ENCODE peak calls at places on chromosome 11, in seven cellular contexts. One of them, this sample, is unnamed.

GRCh38 chr11:35367491-35367890 is 51.9 kb downstream of the SLC1A2 start:
- DNase-seq in activated CD8-positive, alpha-beta T cell treated with anti-CD3 and anti-CD28 coated beads for 36 hours: no peak
- DNase-seq in A549: no peak
- DNase-seq in heart left ventricle: peak
- DNase-seq in body of pancreas: no peak
- DNase-seq in neural progenitor cell: no peak
- DNase-seq in CD4-positive, alpha-beta T cell: no peak
- DNase-seq in this sample: no peak

GRCh38 chr11:35083181-35084061 is 55.5 kb upstream of the CD44 start:
- DNase-seq in body of pancreas: peak
- DNase-seq in neural progenitor cell: peak
- DNase-seq in heart left ventricle: peak
- DNase-seq in activated CD8-positive, alpha-beta T cell treated with anti-CD3 and anti-CD28 coated beads for 36 hours: peak
- DNase-seq in CD4-positive, alpha-beta T cell: peak
- DNase-seq in A549: peak
- DNase-seq in this sample: peak

GRCh38 chr11:124115782-124116616 is 749 bp downstream of the VWA5A start:
- DNase-seq in activated CD8-positive, alpha-beta T cell treated with anti-CD3 and anti-CD28 coated beads for 36 hours: no peak
- DNase-seq in heart left ventricle: no peak
- DNase-seq in neural progenitor cell: peak
- DNase-seq in A549: no peak
- DNase-seq in CD4-positive, alpha-beta T cell: no peak
- DNase-seq in body of pancreas: peak
- DNase-seq in this sample: no peak

GRCh38 chr11:18705651-18706281 is 7.2 kb downstream of the TMEM86A start:
- DNase-seq in CD4-positive, alpha-beta T cell: no peak
- DNase-seq in body of pancreas: peak
- DNase-seq in neural progenitor cell: no peak
- DNase-seq in A549: no peak
- DNase-seq in activated CD8-positive, alpha-beta T cell treated with anti-CD3 and anti-CD28 coated beads for 36 hours: peak
- DNase-seq in heart left ventricle: peak
- DNase-seq in this sample: no peak

GRCh38 chr11:112650568-112650967 is 310.7 kb upstream of the NCAM1 start:
- DNase-seq in CD4-positive, alpha-beta T cell: no peak
- DNase-seq in body of pancreas: no peak
- DNase-seq in A549: no peak
- DNase-seq in activated CD8-positive, alpha-beta T cell treated with anti-CD3 and anti-CD28 coated beads for 36 hours: no peak
- DNase-seq in heart left ventricle: no peak
- DNase-seq in neural progenitor cell: no peak
- DNase-seq in this sample: no peak

GRCh38 chr11:82775736-82776346 is 42.2 kb upstream of the FAM181B start:
- DNase-seq in CD4-positive, alpha-beta T cell: peak
- DNase-seq in A549: peak
- DNase-seq in body of pancreas: peak
- DNase-seq in activated CD8-positive, alpha-beta T cell treated with anti-CD3 and anti-CD28 coated beads for 36 hours: peak
- DNase-seq in neural progenitor cell: peak
- DNase-seq in heart left ventricle: no peak
- DNase-seq in this sample: peak

GRCh38 chr11:1049431-1049891 is 12.9 kb upstream of the MUC6 start:
- DNase-seq in activated CD8-positive, alpha-beta T cell treated with anti-CD3 and anti-CD28 coated beads for 36 hours: no peak
- DNase-seq in A549: no peak
- DNase-seq in CD4-positive, alpha-beta T cell: no peak
- DNase-seq in neural progenitor cell: no peak
- DNase-seq in heart left ventricle: no peak
- DNase-seq in body of pancreas: peak
- DNase-seq in this sample: no peak

GRCh38 chr11:8757047-8757446 is 74.5 kb downstream of the RPL27A start:
- DNase-seq in activated CD8-positive, alpha-beta T cell treated with anti-CD3 and anti-CD28 coated beads for 36 hours: no peak
- DNase-seq in heart left ventricle: no peak
- DNase-seq in body of pancreas: no peak
- DNase-seq in neural progenitor cell: no peak
- DNase-seq in A549: no peak
- DNase-seq in CD4-positive, alpha-beta T cell: no peak
- DNase-seq in this sample: no peak

GRCh38 chr11:8658210-8658968 is 24.1 kb downstream of the TRIM66 start:
- DNase-seq in heart left ventricle: no peak
- DNase-seq in activated CD8-positive, alpha-beta T cell treated with anti-CD3 and anti-CD28 coated beads for 36 hours: no peak
- DNase-seq in CD4-positive, alpha-beta T cell: no peak
- DNase-seq in neural progenitor cell: peak
- DNase-seq in body of pancreas: no peak
- DNase-seq in A549: no peak
- DNase-seq in this sample: no peak

GRCh38 chr11:61195710-61196109 is 7.6 kb upstream of the PGA3 start:
- DNase-seq in activated CD8-positive, alpha-beta T cell treated with anti-CD3 and anti-CD28 coated beads for 36 hours: no peak
- DNase-seq in heart left ventricle: no peak
- DNase-seq in A549: no peak
- DNase-seq in body of pancreas: no peak
- DNase-seq in CD4-positive, alpha-beta T cell: no peak
- DNase-seq in neural progenitor cell: no peak
- DNase-seq in this sample: no peak

GRCh38 chr11:114317738-114318137 is 21.5 kb downstream of the NNMT start:
- DNase-seq in neural progenitor cell: peak
- DNase-seq in A549: no peak
- DNase-seq in heart left ventricle: peak
- DNase-seq in body of pancreas: no peak
- DNase-seq in activated CD8-positive, alpha-beta T cell treated with anti-CD3 and anti-CD28 coated beads for 36 hours: no peak
- DNase-seq in CD4-positive, alpha-beta T cell: no peak
- DNase-seq in this sample: no peak

GRCh38 chr11:10201343-10201742 is 92.7 kb downstream of the SBF2 start:
- DNase-seq in heart left ventricle: no peak
- DNase-seq in activated CD8-positive, alpha-beta T cell treated with anti-CD3 and anti-CD28 coated beads for 36 hours: no peak
- DNase-seq in CD4-positive, alpha-beta T cell: no peak
- DNase-seq in neural progenitor cell: no peak
- DNase-seq in A549: no peak
- DNase-seq in body of pancreas: no peak
- DNase-seq in this sample: no peak

GRCh38 chr11:66561975-66562248 is 6.5 kb downstream of the CTSF start:
- DNase-seq in body of pancreas: no peak
- DNase-seq in CD4-positive, alpha-beta T cell: no peak
- DNase-seq in neural progenitor cell: no peak
- DNase-seq in A549: no peak
- DNase-seq in activated CD8-positive, alpha-beta T cell treated with anti-CD3 and anti-CD28 coated beads for 36 hours: no peak
- DNase-seq in heart left ventricle: no peak
- DNase-seq in this sample: no peak

GRCh38 chr11:119338318-119338890 is 2.3 kb downstream of the C1QTNF5 start:
- DNase-seq in heart left ventricle: peak
- DNase-seq in body of pancreas: peak
- DNase-seq in activated CD8-positive, alpha-beta T cell treated with anti-CD3 and anti-CD28 coated beads for 36 hours: peak
- DNase-seq in neural progenitor cell: peak
- DNase-seq in A549: peak
- DNase-seq in CD4-positive, alpha-beta T cell: peak
- DNase-seq in this sample: peak

GRCh38 chr11:26777276-26777939 is 55.5 kb upstream of the SLC5A12 start:
- DNase-seq in body of pancreas: no peak
- DNase-seq in neural progenitor cell: no peak
- DNase-seq in activated CD8-positive, alpha-beta T cell treated with anti-CD3 and anti-CD28 coated beads for 36 hours: no peak
- DNase-seq in A549: no peak
- DNase-seq in CD4-positive, alpha-beta T cell: no peak
- DNase-seq in heart left ventricle: no peak
- DNase-seq in this sample: no peak

GRCh38 chr11:3197044-3197715 is 21.4 kb downstream of the MRGPRG start:
- DNase-seq in A549: no peak
- DNase-seq in neural progenitor cell: no peak
- DNase-seq in body of pancreas: no peak
- DNase-seq in heart left ventricle: no peak
- DNase-seq in activated CD8-positive, alpha-beta T cell treated with anti-CD3 and anti-CD28 coated beads for 36 hours: no peak
- DNase-seq in CD4-positive, alpha-beta T cell: no peak
- DNase-seq in this sample: no peak

GRCh38 chr11:80414766-80415165 is 973.9 kb upstream of the TENM4 start:
- DNase-seq in activated CD8-positive, alpha-beta T cell treated with anti-CD3 and anti-CD28 coated beads for 36 hours: no peak
- DNase-seq in body of pancreas: no peak
- DNase-seq in neural progenitor cell: no peak
- DNase-seq in CD4-positive, alpha-beta T cell: no peak
- DNase-seq in A549: no peak
- DNase-seq in heart left ventricle: no peak
- DNase-seq in this sample: no peak

GRCh38 chr11:34819740-34820482 is 96.3 kb downstream of the APIP start:
- DNase-seq in activated CD8-positive, alpha-beta T cell treated with anti-CD3 and anti-CD28 coated beads for 36 hours: no peak
- DNase-seq in body of pancreas: no peak
- DNase-seq in CD4-positive, alpha-beta T cell: no peak
- DNase-seq in heart left ventricle: no peak
- DNase-seq in neural progenitor cell: no peak
- DNase-seq in A549: no peak
- DNase-seq in this sample: no peak

DNA sequence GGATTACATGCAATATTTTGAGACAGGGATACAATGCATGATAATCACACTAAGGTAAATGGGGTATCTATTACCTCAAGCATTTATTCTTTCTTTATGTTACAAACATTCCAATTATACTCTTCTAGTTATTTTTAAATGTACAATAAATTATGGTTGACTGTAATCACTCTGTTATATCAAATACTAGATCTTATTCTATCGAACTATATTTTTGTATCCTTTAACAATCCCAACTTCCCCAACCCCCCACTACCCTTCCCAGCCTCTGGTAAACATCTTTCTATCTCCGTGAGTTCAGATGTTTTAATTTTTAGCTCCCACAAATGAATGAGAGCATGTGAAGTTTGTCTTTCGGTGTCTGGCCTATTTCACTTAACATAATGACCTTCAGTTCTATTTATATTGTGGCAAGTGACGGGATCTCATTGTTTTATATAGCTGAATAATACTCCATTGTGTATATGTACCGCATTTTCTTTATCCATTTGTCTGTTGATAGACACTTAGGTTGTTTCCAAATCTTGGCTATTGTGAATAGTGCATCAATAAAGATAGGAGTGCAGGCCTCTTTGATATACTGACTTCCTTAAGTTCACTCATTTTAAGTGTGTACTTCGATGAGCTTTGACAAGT is 40.5 kb downstream of the ARHGEF12 start:
- DNase-seq in A549: no peak
- DNase-seq in CD4-positive, alpha-beta T cell: no peak
- DNase-seq in heart left ventricle: no peak
- DNase-seq in neural progenitor cell: no peak
- DNase-seq in body of pancreas: no peak
- DNase-seq in activated CD8-positive, alpha-beta T cell treated with anti-CD3 and anti-CD28 coated beads for 36 hours: no peak
- DNase-seq in this sample: no peak
- TF ChIP-seq CTCF in A549: no peak
- TF ChIP-seq CTCF in CD4-positive, alpha-beta T cell: no peak
- TF ChIP-seq CTCF in heart left ventricle: no peak
- TF ChIP-seq CTCF in neural progenitor cell: no peak
- TF ChIP-seq CTCF in body of pancreas: no peak
- TF ChIP-seq CTCF in activated CD8-positive, alpha-beta T cell treated with anti-CD3 and anti-CD28 coated beads for 36 hours: no peak
- TF ChIP-seq CTCF in this sample: no peak

GRCh38 chr11:36622431-36623136 is 24.5 kb upstream of the RAG2 start:
- DNase-seq in activated CD8-positive, alpha-beta T cell treated with anti-CD3 and anti-CD28 coated beads for 36 hours: no peak
- DNase-seq in CD4-positive, alpha-beta T cell: no peak
- DNase-seq in neural progenitor cell: peak
- DNase-seq in A549: peak
- DNase-seq in body of pancreas: no peak
- DNase-seq in heart left ventricle: no peak
- DNase-seq in this sample: peak
- TF ChIP-seq CTCF in activated CD8-positive, alpha-beta T cell treated with anti-CD3 and anti-CD28 coated beads for 36 hours: no peak
- TF ChIP-seq CTCF in CD4-positive, alpha-beta T cell: no peak
- TF ChIP-seq CTCF in neural progenitor cell: peak
- TF ChIP-seq CTCF in A549: peak
- TF ChIP-seq CTCF in body of pancreas: peak
- TF ChIP-seq CTCF in heart left ventricle: peak
- TF ChIP-seq CTCF in this sample: peak

GRCh38 chr11:78838417-78838816 is 263.8 kb upstream of the NARS2 start:
- DNase-seq in neural progenitor cell: no peak
- DNase-seq in A549: no peak
- DNase-seq in CD4-positive, alpha-beta T cell: no peak
- DNase-seq in activated CD8-positive, alpha-beta T cell treated with anti-CD3 and anti-CD28 coated beads for 36 hours: no peak
- DNase-seq in heart left ventricle: no peak
- DNase-seq in body of pancreas: no peak
- DNase-seq in this sample: no peak
- TF ChIP-seq CTCF in neural progenitor cell: no peak
- TF ChIP-seq CTCF in A549: no peak
- TF ChIP-seq CTCF in CD4-positive, alpha-beta T cell: no peak
- TF ChIP-seq CTCF in activated CD8-positive, alpha-beta T cell treated with anti-CD3 and anti-CD28 coated beads for 36 hours: no peak
- TF ChIP-seq CTCF in heart left ventricle: no peak
- TF ChIP-seq CTCF in body of pancreas: peak
- TF ChIP-seq CTCF in this sample: no peak

GRCh38 chr11:121588747-121589146 is 136.0 kb upstream of the SORL1-AS1 start:
- DNase-seq in body of pancreas: no peak
- DNase-seq in activated CD8-positive, alpha-beta T cell treated with anti-CD3 and anti-CD28 coated beads for 36 hours: no peak
- DNase-seq in CD4-positive, alpha-beta T cell: no peak
- DNase-seq in neural progenitor cell: no peak
- DNase-seq in heart left ventricle: no peak
- DNase-seq in A549: no peak
- DNase-seq in this sample: no peak

GRCh38 chr11:121589946-121590537 is 137.3 kb upstream of the SORL1-AS1 start:
- DNase-seq in activated CD8-positive, alpha-beta T cell treated with anti-CD3 and anti-CD28 coated beads for 36 hours: peak
- DNase-seq in neural progenitor cell: no peak
- DNase-seq in CD4-positive, alpha-beta T cell: no peak
- DNase-seq in body of pancreas: no peak
- DNase-seq in heart left ventricle: no peak
- DNase-seq in A549: no peak
- DNase-seq in this sample: peak

GRCh38 chr11:121592708-121593107 is 139.9 kb upstream of the SORL1-AS1 start:
- DNase-seq in neural progenitor cell: no peak
- DNase-seq in heart left ventricle: no peak
- DNase-seq in CD4-positive, alpha-beta T cell: no peak
- DNase-seq in body of pancreas: no peak
- DNase-seq in activated CD8-positive, alpha-beta T cell treated with anti-CD3 and anti-CD28 coated beads for 36 hours: no peak
- DNase-seq in A549: no peak
- DNase-seq in this sample: peak

GRCh38 chr11:121590772-121591404 is 138.1 kb upstream of the SORL1-AS1 start:
- DNase-seq in A549: no peak
- DNase-seq in activated CD8-positive, alpha-beta T cell treated with anti-CD3 and anti-CD28 coated beads for 36 hours: no peak
- DNase-seq in neural progenitor cell: no peak
- DNase-seq in heart left ventricle: no peak
- DNase-seq in body of pancreas: no peak
- DNase-seq in CD4-positive, alpha-beta T cell: no peak
- DNase-seq in this sample: no peak

GRCh38 chr11:121591405-121592033 is 138.8 kb upstream of the SORL1-AS1 start:
- DNase-seq in activated CD8-positive, alpha-beta T cell treated with anti-CD3 and anti-CD28 coated beads for 36 hours: peak
- DNase-seq in A549: peak
- DNase-seq in heart left ventricle: peak
- DNase-seq in neural progenitor cell: peak
- DNase-seq in body of pancreas: peak
- DNase-seq in CD4-positive, alpha-beta T cell: peak
- DNase-seq in this sample: peak
- TF ChIP-seq CTCF in activated CD8-positive, alpha-beta T cell treated with anti-CD3 and anti-CD28 coated beads for 36 hours: peak
- TF ChIP-seq CTCF in A549: peak
- TF ChIP-seq CTCF in heart left ventricle: peak
- TF ChIP-seq CTCF in neural progenitor cell: peak
- TF ChIP-seq CTCF in body of pancreas: peak
- TF ChIP-seq CTCF in CD4-positive, alpha-beta T cell: peak
- TF ChIP-seq CTCF in this sample: peak

DNA sequence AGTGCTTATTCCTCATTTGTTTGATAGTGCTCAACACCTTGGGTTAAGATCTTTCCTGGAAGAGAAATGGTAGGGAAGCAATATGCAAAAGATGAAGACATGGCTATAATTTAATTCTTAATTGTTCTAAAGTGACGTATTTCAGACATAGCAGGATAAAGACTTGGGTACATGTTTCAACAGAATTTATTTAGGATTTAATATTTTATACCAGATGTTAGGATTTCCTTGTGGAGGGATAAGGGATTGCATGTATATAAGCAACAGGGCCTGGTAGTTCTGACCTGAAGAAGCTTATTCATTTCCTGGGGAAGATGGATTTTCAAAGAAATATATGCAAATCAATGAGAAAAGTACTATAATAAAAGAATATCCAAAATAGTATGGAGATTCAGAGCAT is 163.8 kb downstream of the FAT3 start:
- DNase-seq in activated CD8-positive, alpha-beta T cell treated with anti-CD3 and anti-CD28 coated beads for 36 hours: no peak
- DNase-seq in body of pancreas: no peak
- DNase-seq in CD4-positive, alpha-beta T cell: no peak
- DNase-seq in A549: peak
- DNase-seq in neural progenitor cell: no peak
- DNase-seq in heart left ventricle: no peak
- DNase-seq in this sample: no peak
- TF ChIP-seq CTCF in activated CD8-positive, alpha-beta T cell treated with anti-CD3 and anti-CD28 coated beads for 36 hours: no peak
- TF ChIP-seq CTCF in body of pancreas: no peak
- TF ChIP-seq CTCF in CD4-positive, alpha-beta T cell: no peak
- TF ChIP-seq CTCF in A549: no peak
- TF ChIP-seq CTCF in neural progenitor cell: peak
- TF ChIP-seq CTCF in heart left ventricle: no peak
- TF ChIP-seq CTCF in this sample: no peak